ENCODE peak calls at places on chromosome 6, in nine cellular contexts. One of them, this sample, is unnamed.

GRCh38 chr6:114063956-114064355 is 93.0 kb upstream of the HDAC2 start:
- DNase-seq in lower leg skin: no peak
- DNase-seq in HFFc6: no peak
- DNase-seq in HL-60: no peak
- DNase-seq in MM.1S: no peak
- DNase-seq in stomach: no peak
- DNase-seq in coronary artery: no peak
- DNase-seq in astrocyte of the spinal cord: no peak
- DNase-seq in HCT116: no peak
- DNase-seq in this sample: no peak

GRCh38 chr6:28330033-28330432 is 5.9 kb downstream of the ZSCAN31 start:
- DNase-seq in coronary artery: no peak
- DNase-seq in lower leg skin: no peak
- DNase-seq in stomach: no peak
- DNase-seq in MM.1S: no peak
- DNase-seq in HL-60: no peak
- DNase-seq in astrocyte of the spinal cord: no peak
- DNase-seq in HFFc6: no peak
- DNase-seq in HCT116: no peak
- DNase-seq in this sample: no peak

GRCh38 chr6:33837971-33838665 is 34.3 kb upstream of the MLN start:
- DNase-seq in astrocyte of the spinal cord: peak; percentile 29
- DNase-seq in coronary artery: no peak
- DNase-seq in HCT116: no peak
- DNase-seq in lower leg skin: no peak
- DNase-seq in HFFc6: peak; percentile 71
- DNase-seq in MM.1S: no peak
- DNase-seq in stomach: no peak
- DNase-seq in HL-60: no peak
- DNase-seq in this sample: no peak

GRCh38 chr6:15063253-15063853 is 182.5 kb upstream of the JARID2 start:
- DNase-seq in stomach: no peak
- DNase-seq in HL-60: peak; percentile 88
- DNase-seq in astrocyte of the spinal cord: no peak
- DNase-seq in lower leg skin: peak; percentile 25
- DNase-seq in HCT116: no peak
- DNase-seq in coronary artery: no peak
- DNase-seq in MM.1S: no peak
- DNase-seq in HFFc6: no peak
- DNase-seq in this sample: no peak

GRCh38 chr6:47059216-47059885 is 17.2 kb upstream of the ADGRF1 start:
- DNase-seq in coronary artery: no peak
- DNase-seq in MM.1S: no peak
- DNase-seq in HFFc6: no peak
- DNase-seq in HCT116: no peak
- DNase-seq in lower leg skin: no peak
- DNase-seq in HL-60: no peak
- DNase-seq in astrocyte of the spinal cord: no peak
- DNase-seq in stomach: no peak
- DNase-seq in this sample: no peak

GRCh38 chr6:134178230-134179044 is 126.0 kb upstream of the SLC2A12 start:
- DNase-seq in stomach: peak; percentile 67
- DNase-seq in MM.1S: peak; percentile 61
- DNase-seq in lower leg skin: peak; percentile 90
- DNase-seq in HFFc6: peak; percentile 95
- DNase-seq in HL-60: peak; percentile 75
- DNase-seq in astrocyte of the spinal cord: peak; percentile 95
- DNase-seq in coronary artery: peak; percentile 90
- DNase-seq in HCT116: peak; percentile 92
- DNase-seq in this sample: peak; percentile 77

GRCh38 chr6:26118999-26119398 is 31.8 kb downstream of the HFE start:
- DNase-seq in stomach: peak; percentile 59
- DNase-seq in MM.1S: no peak
- DNase-seq in coronary artery: no peak
- DNase-seq in HL-60: no peak
- DNase-seq in HFFc6: no peak
- DNase-seq in lower leg skin: no peak
- DNase-seq in HCT116: peak; percentile 89
- DNase-seq in astrocyte of the spinal cord: peak; percentile 81
- DNase-seq in this sample: no peak

GRCh38 chr6:108260126-108260808 is 573 bp downstream of the SNX3 start:
- DNase-seq in coronary artery: no peak
- DNase-seq in HFFc6: peak; percentile 22
- DNase-seq in MM.1S: peak; percentile 55
- DNase-seq in stomach: peak; percentile 33
- DNase-seq in HL-60: peak; percentile 43
- DNase-seq in HCT116: peak; percentile 16
- DNase-seq in lower leg skin: peak; percentile 47
- DNase-seq in astrocyte of the spinal cord: peak; percentile 43
- DNase-seq in this sample: peak; percentile 76

GRCh38 chr6:139623382-139623781 is 248.9 kb upstream of the CITED2 start:
- DNase-seq in HCT116: no peak
- DNase-seq in HL-60: no peak
- DNase-seq in MM.1S: no peak
- DNase-seq in coronary artery: no peak
- DNase-seq in stomach: no peak
- DNase-seq in astrocyte of the spinal cord: no peak
- DNase-seq in HFFc6: no peak
- DNase-seq in lower leg skin: no peak
- DNase-seq in this sample: no peak

GRCh38 chr6:69179681-69180080 is 544.6 kb downstream of the ADGRB3 start:
- DNase-seq in stomach: no peak
- DNase-seq in HFFc6: no peak
- DNase-seq in coronary artery: no peak
- DNase-seq in HCT116: no peak
- DNase-seq in HL-60: no peak
- DNase-seq in lower leg skin: no peak
- DNase-seq in MM.1S: peak; percentile 80
- DNase-seq in astrocyte of the spinal cord: no peak
- DNase-seq in this sample: no peak

DNA sequence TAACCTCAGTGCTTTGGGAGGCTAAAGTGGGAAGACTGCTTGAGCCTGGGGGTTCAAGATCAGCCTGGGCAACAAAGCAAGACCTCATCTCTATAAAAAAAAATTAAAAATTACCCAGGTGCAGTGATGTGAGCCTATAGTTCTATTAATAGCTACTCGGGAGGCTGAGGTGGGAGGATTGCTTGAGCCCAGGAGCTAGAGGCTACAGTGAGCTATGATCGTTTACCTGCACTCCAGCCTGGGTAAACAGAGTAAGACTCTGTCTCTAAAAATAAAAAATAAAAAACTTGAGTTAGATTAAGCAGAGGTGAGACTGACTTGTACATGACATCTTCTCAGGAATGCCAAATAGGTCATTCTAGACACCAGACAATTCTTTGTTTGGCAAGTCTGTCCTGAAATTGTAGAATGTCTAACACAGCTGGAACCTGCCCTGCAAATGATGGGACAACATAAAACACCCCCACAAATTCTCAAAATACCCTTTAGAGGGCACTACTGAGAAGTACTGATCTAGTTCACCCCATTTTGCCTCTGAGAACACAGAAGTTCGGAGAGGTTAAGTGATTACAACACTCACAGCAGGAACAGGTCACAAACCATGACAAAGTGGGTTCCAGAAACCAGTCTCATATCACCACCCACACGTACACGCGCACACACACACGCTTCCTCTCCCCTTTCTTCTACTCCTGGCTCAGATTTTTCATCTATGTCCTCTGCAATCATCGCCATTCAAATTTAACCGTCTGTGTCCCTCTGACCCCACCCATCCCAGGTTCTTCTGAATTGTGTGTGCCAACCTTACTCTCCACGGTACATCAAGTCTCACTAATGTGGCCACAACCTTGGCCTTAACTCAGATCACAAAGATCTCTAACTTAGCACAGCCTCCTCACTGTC is 38.3 kb downstream of the ARHGAP18 start:
- DNase-seq in HL-60: peak; percentile 85
- DNase-seq in HCT116: no peak
- DNase-seq in HFFc6: no peak
- DNase-seq in coronary artery: no peak
- DNase-seq in astrocyte of the spinal cord: no peak
- DNase-seq in lower leg skin: no peak
- DNase-seq in MM.1S: no peak
- DNase-seq in stomach: no peak
- DNase-seq in this sample: no peak
- TF ChIP-seq CTCF in HL-60: peak; percentile 64
- TF ChIP-seq CTCF in HCT116: peak; percentile 24
- TF ChIP-seq CTCF in HFFc6: peak; percentile 44
- TF ChIP-seq CTCF in coronary artery: no peak
- TF ChIP-seq CTCF in astrocyte of the spinal cord: no peak
- TF ChIP-seq CTCF in lower leg skin: no peak
- TF ChIP-seq CTCF in MM.1S: peak; percentile 18
- TF ChIP-seq CTCF in stomach: peak; percentile 10
- TF ChIP-seq CTCF in this sample: no peak

GRCh38 chr6:56593801-56594318 is 48.8 kb downstream of the DST start:
- DNase-seq in HCT116: no peak
- DNase-seq in coronary artery: no peak
- DNase-seq in stomach: no peak
- DNase-seq in HFFc6: no peak
- DNase-seq in lower leg skin: no peak
- DNase-seq in MM.1S: peak; percentile 89
- DNase-seq in HL-60: peak; percentile 7
- DNase-seq in astrocyte of the spinal cord: no peak
- DNase-seq in this sample: no peak
- TF ChIP-seq CTCF in HCT116: no peak
- TF ChIP-seq CTCF in coronary artery: no peak
- TF ChIP-seq CTCF in stomach: no peak
- TF ChIP-seq CTCF in HFFc6: no peak
- TF ChIP-seq CTCF in lower leg skin: no peak
- TF ChIP-seq CTCF in MM.1S: no peak
- TF ChIP-seq CTCF in HL-60: no peak
- TF ChIP-seq CTCF in astrocyte of the spinal cord: no peak
- TF ChIP-seq CTCF in this sample: no peak

DNA sequence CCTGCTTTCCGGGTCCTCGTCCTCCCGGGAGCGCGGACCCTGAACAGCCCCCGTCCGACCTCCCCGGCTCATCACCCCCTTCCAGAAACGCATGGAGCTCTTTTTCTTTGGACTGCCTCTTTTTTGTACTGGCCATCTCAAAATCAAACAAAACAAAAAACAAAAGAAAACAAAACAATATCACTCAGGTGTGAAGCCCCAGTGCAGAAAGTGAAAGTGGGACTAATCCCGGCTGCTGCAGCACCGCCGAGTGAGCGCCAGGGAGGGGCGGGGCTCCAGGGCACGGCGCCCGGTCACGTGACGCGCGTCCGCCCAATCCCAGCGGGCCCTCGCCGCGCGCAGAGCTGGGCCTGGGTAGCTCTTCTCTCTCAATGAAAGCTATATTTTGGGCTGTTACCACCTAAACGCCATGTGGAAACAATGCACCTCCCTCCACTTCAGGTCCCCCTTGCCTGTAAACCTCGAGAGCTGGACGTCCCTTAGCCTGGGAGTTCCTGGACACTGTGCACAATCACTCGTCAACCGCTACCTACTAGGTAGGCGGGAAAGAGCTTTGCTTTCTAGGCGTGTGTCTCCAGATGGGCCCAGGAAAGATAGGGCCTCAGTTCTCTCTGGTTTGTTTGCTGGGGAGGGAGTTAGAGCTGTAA is 93.7 kb upstream of the PRDM1 start:
- DNase-seq in MM.1S: peak; percentile 93
- DNase-seq in coronary artery: no peak
- DNase-seq in stomach: peak; percentile 90
- DNase-seq in lower leg skin: peak; percentile 80
- DNase-seq in HFFc6: peak; percentile 44
- DNase-seq in HL-60: peak; percentile 79
- DNase-seq in astrocyte of the spinal cord: peak; percentile 79
- DNase-seq in HCT116: no peak
- DNase-seq in this sample: peak; percentile 91
- TF ChIP-seq CTCF in MM.1S: no peak
- TF ChIP-seq CTCF in coronary artery: no peak
- TF ChIP-seq CTCF in stomach: no peak
- TF ChIP-seq CTCF in lower leg skin: no peak
- TF ChIP-seq CTCF in HFFc6: no peak
- TF ChIP-seq CTCF in HL-60: no peak
- TF ChIP-seq CTCF in astrocyte of the spinal cord: no peak
- TF ChIP-seq CTCF in HCT116: no peak
- TF ChIP-seq CTCF in this sample: no peak

GRCh38 chr6:74343804-74344203 is 647.8 kb downstream of the CD109 start:
- DNase-seq in coronary artery: no peak
- DNase-seq in HL-60: no peak
- DNase-seq in HCT116: peak; percentile 4
- DNase-seq in astrocyte of the spinal cord: peak; percentile 10
- DNase-seq in stomach: no peak
- DNase-seq in lower leg skin: no peak
- DNase-seq in MM.1S: peak; percentile 11
- DNase-seq in HFFc6: peak; percentile 8
- DNase-seq in this sample: no peak
- TF ChIP-seq CTCF in coronary artery: no peak
- TF ChIP-seq CTCF in HL-60: no peak
- TF ChIP-seq CTCF in HCT116: peak; percentile 33
- TF ChIP-seq CTCF in astrocyte of the spinal cord: peak; percentile 23
- TF ChIP-seq CTCF in stomach: peak; percentile 13
- TF ChIP-seq CTCF in lower leg skin: no peak
- TF ChIP-seq CTCF in MM.1S: peak; percentile 28
- TF ChIP-seq CTCF in HFFc6: peak; percentile 73
- TF ChIP-seq CTCF in this sample: no peak

DNA sequence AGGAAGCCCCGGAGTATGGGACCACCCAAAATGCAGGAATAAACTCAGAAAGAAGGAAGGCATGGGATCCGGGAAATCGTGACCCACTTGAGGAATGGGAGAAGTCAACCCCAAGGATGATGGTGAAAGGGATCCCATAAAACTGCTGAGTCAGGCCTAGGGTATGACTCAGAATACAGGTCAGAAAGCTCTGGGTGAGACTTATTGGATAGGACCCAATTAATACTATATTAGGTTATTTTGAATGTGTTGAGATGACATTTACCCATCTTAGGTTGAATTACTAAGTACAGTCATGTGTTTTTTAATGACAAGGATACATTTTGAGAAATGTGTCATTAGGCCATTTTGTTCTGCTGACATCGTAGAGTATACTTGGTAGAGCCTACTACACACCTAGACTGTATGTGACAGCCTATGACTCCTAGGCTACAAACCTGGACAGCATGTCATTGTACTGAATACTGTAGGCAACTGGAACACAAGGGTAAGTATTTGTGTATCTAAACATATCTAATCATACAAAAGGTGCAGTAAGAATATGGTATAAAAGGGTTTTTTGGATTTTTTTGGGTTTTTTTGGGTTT is 17.1 kb upstream of the HIVEP1 start:
- DNase-seq in MM.1S: no peak
- DNase-seq in coronary artery: no peak
- DNase-seq in HL-60: no peak
- DNase-seq in HCT116: no peak
- DNase-seq in lower leg skin: no peak
- DNase-seq in astrocyte of the spinal cord: no peak
- DNase-seq in stomach: no peak
- DNase-seq in HFFc6: no peak
- DNase-seq in this sample: no peak
- TF ChIP-seq CTCF in MM.1S: no peak
- TF ChIP-seq CTCF in coronary artery: no peak
- TF ChIP-seq CTCF in HL-60: no peak
- TF ChIP-seq CTCF in HCT116: no peak
- TF ChIP-seq CTCF in lower leg skin: no peak
- TF ChIP-seq CTCF in astrocyte of the spinal cord: no peak
- TF ChIP-seq CTCF in stomach: no peak
- TF ChIP-seq CTCF in HFFc6: no peak
- TF ChIP-seq CTCF in this sample: no peak

This sample was measured in pancreas.